ENCODE peak calls at places on chromosomes 4 and X, in nine cellular contexts. N is heart right ventricle; J is naive thymus-derived CD4-positive, alpha-beta T cell; H is IMR-90; Q is aorta; E is tibial nerve; X is effector memory CD4-positive, alpha-beta T cell; S is mammary epithelial cell; G is ovary. U is an unnamed sample. For H3K4me1 and H3K36me3, the result is how much of the 10 kb centered on the place peaks cover.

GRCh38 chrX:36898301-36898700 is 109.9 kb upstream of the FAM47C start:
- DNase-seq in G (no peak), N (no peak), H (peak), E (no peak), S (peak), Q (no peak), J (no peak), X (no peak), U (no peak)

GRCh38 chrX:8845469-8845868 is 44.3 kb upstream of the FAM9A start:
- DNase-seq in S (no peak), J (no peak), X (no peak), E (no peak), G (no peak), N (no peak), Q (no peak), H (no peak), U (no peak)

GRCh38 chrX:76148011-76148665 is 24.7 kb upstream of the PBDC1 start:
- DNase-seq in N (peak), H (peak), J (peak), E (no peak), S (peak), Q (no peak), X (no peak), G (peak), U (no peak)

GRCh38 chrX:115584715-115585114 is 23.7 kb downstream of the PLS3 start:
- DNase-seq in E (no peak), G (no peak), J (no peak), N (no peak), X (no peak), H (peak), S (peak), Q (no peak), U (no peak)

GRCh38 chr4:21979196-21979595 is 30.6 kb upstream of the KCNIP4 start:
- DNase-seq in N (no peak), J (no peak), Q (no peak), G (no peak), X (no peak), S (no peak), E (no peak), H (no peak), U (no peak)

GRCh38 chrX:53813663-53814440 is 127.3 kb upstream of the HUWE1 start:
- DNase-seq in E (no peak), N (no peak), H (no peak), Q (no peak), J (no peak), X (no peak), G (no peak), S (peak), U (no peak)

GRCh38 chrX:10350221-10350620 is 193.4 kb downstream of the CLCN4 start:
- DNase-seq in E (no peak), N (no peak), Q (no peak), X (no peak), J (no peak), G (no peak), S (no peak), H (no peak), U (no peak)

GRCh38 chr4:3338976-3339531 is 46.2 kb downstream of the RGS12 start:
- DNase-seq in E (no peak), Q (no peak), H (no peak), N (no peak), S (no peak), X (no peak), G (no peak), J (no peak), U (no peak)

GRCh38 chr4:8469550-8469949 is 29.0 kb downstream of the TRMT44 start:
- DNase-seq in J (no peak), S (no peak), X (no peak), H (no peak), G (no peak), E (no peak), N (no peak), Q (no peak), U (no peak)

GRCh38 chrX:131747173-131747572 is 203.3 kb downstream of the OR13H1 start:
- DNase-seq in E (no peak), S (peak), N (peak), Q (no peak), G (peak), H (peak), X (no peak), J (peak), U (no peak)

GRCh38 chrX:111728096-111728495 is 47.1 kb downstream of the ALG13 start:
- DNase-seq in Q (no peak), X (no peak), G (no peak), E (no peak), H (peak), J (no peak), S (no peak), N (no peak), U (no peak)

GRCh38 chrX:119758682-119759332 is 419 bp downstream of the SOWAHD start:
- DNase-seq in Q (peak), N (no peak), X (peak), H (no peak), E (no peak), G (peak), J (peak), S (peak), U (no peak)

GRCh38 chr4:167774646-167775045 is 317.7 kb upstream of the ANXA10 start:
- DNase-seq in S (no peak), Q (no peak), X (no peak), H (no peak), N (no peak), G (no peak), E (no peak), J (no peak), U (no peak)

GRCh38 chrX:53163436-53163835 is 61.6 kb downstream of the KDM5C start:
- DNase-seq in X (no peak), S (no peak), H (no peak), G (no peak), N (no peak), Q (no peak), E (no peak), J (no peak), U (no peak)

GRCh38 chrX:129586446-129586845 is 46.4 kb downstream of the OCRL start:
- DNase-seq in X (no peak), Q (no peak), J (no peak), S (no peak), H (no peak), N (no peak), E (no peak), G (no peak), U (no peak)

GRCh38 chr4:4651811-4652609 is 110.2 kb upstream of the STX18 start:
- DNase-seq in S (no peak), G (no peak), H (no peak), N (no peak), E (no peak), Q (no peak), X (no peak), J (no peak), U (no peak)

GRCh38 chr4:109046549-109047171 is 255.8 kb downstream of the COL25A1 start:
- DNase-seq in N (no peak), E (no peak), H (peak), S (no peak), X (no peak), J (no peak), Q (no peak), G (peak), U (no peak)

GRCh38 chr4:99710681-99711345 is 53.2 kb upstream of the C4orf54 start:
- DNase-seq in S (peak), G (no peak), N (no peak), H (peak), E (no peak), X (no peak), J (no peak), Q (no peak), U (no peak)

GRCh38 chr4:99536848-99537247 is 26.0 kb downstream of the C4orf17 start:
- DNase-seq in J (no peak), H (no peak), G (no peak), X (no peak), Q (no peak), N (no peak), E (no peak), S (no peak), U (no peak)

GRCh38 chr4:91485415-91485814 is 818.4 kb upstream of the GRID2 start:
- DNase-seq in Q (no peak), J (no peak), G (no peak), X (no peak), E (no peak), N (no peak), S (no peak), H (no peak), U (no peak)

GRCh38 chr4:23614284-23614892 is 275.5 kb downstream of the PPARGC1A start:
- DNase-seq in J (no peak), G (no peak), Q (no peak), X (no peak), E (no peak), S (peak), N (no peak), H (peak), U (no peak)

GRCh38 chr4:13535118-13535517 is 9.2 kb downstream of the NKX3-2 start:
- DNase-seq in S (no peak), Q (no peak), X (no peak), G (no peak), E (no peak), H (no peak), J (no peak), N (no peak), U (no peak)

GRCh38 chr4:95729596-95729995 is 110.3 kb upstream of the PDHA2 start:
- DNase-seq in H (no peak), X (no peak), E (no peak), G (no peak), Q (no peak), S (no peak), J (no peak), N (no peak), U (no peak)

GRCh38 chr4:108247511-108248088 is 78.9 kb upstream of the LEF1 start:
- DNase-seq in G (no peak), J (no peak), N (no peak), S (peak), X (no peak), Q (peak), E (no peak), H (no peak), U (no peak)

GRCh38 chr4:144304025-144304424 is 163.5 kb upstream of the GYPA start:
- DNase-seq in N (no peak), E (no peak), G (no peak), X (no peak), Q (no peak), S (no peak), H (no peak), J (no peak), U (no peak)

GRCh38 chr4:155757745-155758265 is 1.0 kb upstream of the GUCY1B1 start:
- DNase-seq in S (no peak), G (no peak), N (no peak), H (no peak), X (no peak), J (no peak), Q (no peak), E (no peak), U (no peak)

GRCh38 chr4:98653006-98653405 is 5.4 kb downstream of the TSPAN5 start:
- DNase-seq in J (no peak), E (no peak), G (no peak), S (no peak), N (no peak), H (peak), Q (no peak), X (no peak), U (no peak)

GRCh38 chrX:27555514-27555913 is 34.6 kb upstream of the DCAF8L2 start:
- DNase-seq in E (no peak), X (no peak), S (peak), N (no peak), J (no peak), H (peak), G (no peak), Q (no peak), U (no peak)

GRCh38 chr4:37244583-37245390 is at the start of gene NWD2:
- DNase-seq in S (peak), J (no peak), N (no peak), X (no peak), G (peak), H (no peak), Q (no peak), E (no peak), U (no peak)

GRCh38 chrX:119708936-119709335 is 16.0 kb upstream of the SEPTIN6 start:
- DNase-seq in Q (no peak), N (no peak), H (peak), X (no peak), S (no peak), E (no peak), J (no peak), G (no peak), U (no peak)

GRCh38 chr4:99529218-99529617 is 18.4 kb downstream of the C4orf17 start:
- DNase-seq in N (no peak), Q (no peak), S (no peak), E (no peak), H (no peak), J (no peak), G (no peak), X (no peak), U (no peak)

GRCh38 chr4:186271279-186271678 is 5.3 kb downstream of the F11 start:
- DNase-seq in E (no peak), G (no peak), H (no peak), Q (no peak), N (no peak), X (no peak), S (no peak), J (no peak), U (no peak)

GRCh38 chr4:102139132-102139573 is 206.1 kb downstream of the SLC39A8 start:
- DNase-seq in J (no peak), X (no peak), Q (no peak), E (no peak), H (no peak), G (no peak), S (peak), N (peak), U (no peak)

GRCh38 chr4:2936773-2937145 is 26.4 kb downstream of the NOP14 start:
- DNase-seq in N (no peak), H (peak), Q (peak), X (no peak), S (peak), J (no peak), E (no peak), G (peak), U (no peak)

GRCh38 chr4:8860892-8861575 is 10.6 kb downstream of the HMX1 start:
- DNase-seq in X (no peak), N (no peak), Q (no peak), S (no peak), J (no peak), H (no peak), E (no peak), G (no peak), U (no peak)

GRCh38 chr4:52142816-52143215 is 91.7 kb downstream of the SPATA18 start:
- DNase-seq in H (no peak), X (no peak), N (no peak), G (no peak), E (no peak), J (no peak), S (no peak), Q (no peak), U (no peak)
- H3K4me1 ChIP-seq in H (under half), X (under half), N (under half), G (under half), E (under half), J (under half), S (under half), Q (under half), U (under half)

GRCh38 chr4:55406545-55406944 is 10.8 kb downstream of the TMEM165 start:
- DNase-seq in E (no peak), G (no peak), S (no peak), X (no peak), Q (no peak), H (no peak), J (no peak), N (no peak), U (no peak)

GRCh38 chr4:55405073-55405472 is 9.3 kb downstream of the TMEM165 start:
- DNase-seq in E (no peak), Q (no peak), J (no peak), X (no peak), S (no peak), N (no peak), G (no peak), H (no peak), U (no peak)

GRCh38 chr4:55409468-55410171 is 13.9 kb downstream of the TMEM165 start:
- DNase-seq in G (no peak), Q (no peak), E (no peak), X (no peak), H (peak), J (no peak), S (no peak), N (peak), U (no peak)

GRCh38 chr4:55407764-55408163 is 12.0 kb downstream of the TMEM165 start:
- DNase-seq in N (no peak), S (no peak), G (no peak), H (no peak), X (no peak), Q (no peak), J (no peak), E (no peak), U (no peak)

DNA sequence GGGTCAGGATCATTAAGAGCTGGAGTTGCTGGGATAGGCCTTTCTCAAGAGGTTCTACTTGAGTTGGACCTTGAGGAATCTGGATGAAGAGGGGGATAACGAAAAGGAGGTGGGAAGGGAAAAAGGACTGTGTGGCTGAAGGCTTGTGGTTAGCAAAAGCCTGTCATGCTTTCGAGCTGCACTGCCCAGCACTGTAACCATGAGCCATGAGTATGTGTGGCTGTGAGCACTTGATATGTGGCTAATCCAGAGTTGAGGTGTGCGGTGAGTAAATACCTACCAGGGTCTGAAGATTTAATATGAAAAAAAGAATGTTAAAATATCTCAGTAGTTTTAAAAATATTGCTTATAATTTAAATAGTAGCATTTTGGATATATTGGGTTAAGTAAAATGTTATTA is 11.4 kb downstream of the TMEM165 start:
- DNase-seq in H (no peak), G (no peak), X (no peak), J (no peak), S (no peak), N (no peak), E (no peak), Q (no peak), U (no peak)
- H3K36me3 ChIP-seq in H (under half), G (under half), X (under half), J (under half), S (under half), N (under half), E (under half), Q (under half), U (half or more)

GRCh38 chrX:68833448-68833805 is 4.6 kb downstream of the EFNB1 start:
- DNase-seq in S (no peak), G (peak), Q (peak), H (no peak), J (no peak), E (no peak), N (no peak), X (no peak), U (no peak)
- H3K4me3 ChIP-seq in S (peak), G (no peak), Q (no peak), H (no peak), J (no peak), E (peak), N (no peak), X (no peak), U (no peak)

DNA sequence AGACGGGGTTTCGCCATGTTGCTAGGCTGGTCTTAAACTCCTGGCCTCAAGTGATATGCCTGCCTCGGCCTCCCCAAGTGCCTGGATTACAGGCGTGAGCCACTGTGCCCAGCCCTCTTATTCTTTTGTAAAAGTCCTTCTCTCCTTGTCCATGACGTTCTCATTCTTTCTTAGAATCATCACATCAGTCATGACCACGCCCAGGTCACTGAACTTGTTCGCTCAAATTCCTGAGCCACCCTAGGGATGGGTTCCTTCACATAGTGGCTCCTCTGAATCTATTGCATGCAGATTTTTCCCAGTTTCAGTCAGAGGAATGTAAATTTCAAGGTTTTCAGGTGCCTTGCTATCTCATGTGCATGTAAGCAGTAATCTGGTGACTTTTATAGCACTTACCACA is 15.7 kb downstream of the JADE1 start:
- DNase-seq in J (no peak), G (no peak), Q (no peak), X (no peak), E (no peak), H (no peak), S (peak), N (no peak), U (no peak)
- H3K4me1 ChIP-seq in J (under half), G (under half), Q (under half), X (under half), E (under half), H (under half), S (under half), N (half or more), U (under half)

GRCh38 chr4:85756938-85757337 is 282.0 kb downstream of the ARHGAP24 start:
- DNase-seq in S (no peak), X (no peak), N (peak), E (no peak), J (no peak), H (peak), Q (no peak), G (no peak), U (no peak)

GRCh38 chr4:85760521-85760920 is 285.6 kb downstream of the ARHGAP24 start:
- DNase-seq in S (no peak), J (no peak), G (no peak), N (no peak), Q (no peak), H (no peak), E (no peak), X (no peak), U (no peak)

GRCh38 chr4:85759392-85759791 is 284.4 kb downstream of the ARHGAP24 start:
- DNase-seq in J (no peak), S (no peak), E (no peak), X (no peak), Q (no peak), G (no peak), H (no peak), N (no peak), U (no peak)

GRCh38 chr4:85751907-85752306 is 277.0 kb downstream of the ARHGAP24 start:
- DNase-seq in N (no peak), X (no peak), E (no peak), J (no peak), G (no peak), Q (no peak), H (no peak), S (no peak), U (no peak)

DNA sequence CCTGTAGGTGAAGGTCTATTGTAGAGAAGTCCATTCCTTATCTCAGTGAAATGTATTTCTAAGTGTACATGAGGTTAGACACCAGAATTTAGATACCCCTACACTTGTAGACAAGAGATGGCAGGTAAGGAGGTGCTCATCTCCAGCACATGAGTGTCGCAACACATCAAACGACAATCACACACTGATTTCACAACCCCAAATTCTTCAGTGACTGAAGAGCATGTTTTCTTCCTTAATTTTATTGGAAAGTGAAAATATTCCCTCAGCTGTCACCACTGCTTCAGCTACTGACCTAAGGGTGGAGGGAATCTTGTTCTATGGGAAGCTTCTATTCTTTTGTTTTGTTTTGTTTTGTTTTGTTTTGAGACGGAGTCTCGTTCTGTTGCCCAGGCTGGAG is 280.3 kb downstream of the ARHGAP24 start:
- DNase-seq in G (no peak), X (no peak), E (no peak), N (no peak), H (no peak), Q (no peak), S (no peak), J (no peak), U (no peak)
- H3K36me3 ChIP-seq in G (under half), X (under half), E (under half), N (under half), H (under half), Q (under half), S (under half), J (under half), U (under half)

U was measured in esophagus squamous epithelium.